ENCODE peak calls at places on chromosomes 2 and 18, in nine cellular contexts. Z, M, H, J, W, F, L, I and T are unnamed samples.

GRCh38 chr2:186976329-186976728 is 127.4 kb upstream of the ZSWIM2 start:
- DNase-seq in M (no peak), L (no peak), H (no peak), J (no peak), Z (no peak), I (no peak), W (no peak), F (no peak), T (no peak)

GRCh38 chr2:175373001-175373727 is 191.7 kb upstream of the ATP5MC3 start:
- DNase-seq in W (no peak), I (no peak), Z (no peak), J (no peak), L (no peak), M (no peak), F (no peak), H (no peak), T (no peak)

GRCh38 chr18:7764406-7764805 is 197.3 kb downstream of the PTPRM start:
- DNase-seq in Z (no peak), J (no peak), I (no peak), L (no peak), M (no peak), W (no peak), F (no peak), H (no peak), T (no peak)

GRCh38 chr2:2014251-2014761 is 270.0 kb upstream of the PXDN start:
- DNase-seq in I (no peak), J (no peak), Z (peak), W (no peak), F (no peak), L (peak), H (no peak), M (no peak), T (peak)

GRCh38 chr2:240565267-240566202 is 2.7 kb upstream of the RNPEPL1 start:
- DNase-seq in M (peak), I (no peak), L (peak), Z (no peak), F (no peak), J (peak), W (peak), H (peak), T (no peak)

GRCh38 chr2:10981941-10982381 is 70.2 kb downstream of the KCNF1 start:
- DNase-seq in J (no peak), M (no peak), L (no peak), F (no peak), H (no peak), W (no peak), I (no peak), Z (no peak), T (no peak)

GRCh38 chr2:54041135-54041534 is 70.3 kb upstream of the PSME4 start:
- DNase-seq in Z (no peak), M (no peak), H (peak), F (no peak), W (peak), J (no peak), I (no peak), L (no peak), T (no peak)

GRCh38 chr2:234998404-234999211 is 46.8 kb downstream of the SH3BP4 start:
- DNase-seq in J (no peak), I (no peak), H (no peak), L (no peak), M (no peak), W (no peak), Z (no peak), F (no peak), T (no peak)

GRCh38 chr2:134154269-134154668 is 99.6 kb upstream of the MGAT5 start:
- DNase-seq in H (no peak), L (no peak), J (no peak), F (no peak), I (no peak), M (no peak), Z (no peak), W (no peak), T (no peak)